ENCODE peak calls at places on chromosomes 1 and 21, in eight cellular contexts. P, E, R, I, J, T, L and V are unnamed samples.

GRCh38 chr1:21510885-21511578 is 1.8 kb downstream of the ALPL start:
- DNase-seq in T (peak), R (no peak), E (no peak), P (no peak), I (no peak), L (no peak), J (no peak), V (peak)

GRCh38 chr1:28173980-28174297 is 2.6 kb downstream of the PTAFR start:
- DNase-seq in R (no peak), L (no peak), I (no peak), E (no peak), J (no peak), P (no peak), T (peak), V (no peak)

GRCh38 chr1:206658264-206658980 is 23.1 kb downstream of the DYRK3 start:
- DNase-seq in P (peak), L (peak), T (no peak), I (peak), J (peak), R (peak), E (no peak), V (peak)

GRCh38 chr1:166905930-166906329 is 29.9 kb upstream of the TADA1 start:
- DNase-seq in J (no peak), E (no peak), P (no peak), I (no peak), T (peak), R (no peak), L (no peak), V (peak)

GRCh38 chr21:38688068-38688467 is 117.7 kb upstream of the ETS2 start:
- DNase-seq in R (peak), J (no peak), E (no peak), L (no peak), I (no peak), P (no peak), T (no peak), V (no peak)

GRCh38 chr21:44952116-44952928 is 12.5 kb downstream of the SLX9 start:
- DNase-seq in T (no peak), L (no peak), J (no peak), E (no peak), P (peak), R (no peak), I (no peak), V (no peak)

GRCh38 chr1:19923137-19923952 is at the start of gene PLA2G2E:
- DNase-seq in E (no peak), T (no peak), R (no peak), P (no peak), I (no peak), L (no peak), J (no peak), V (no peak)

GRCh38 chr1:208178091-208178529 is 66.1 kb downstream of the PLXNA2 start:
- DNase-seq in R (peak), L (no peak), I (no peak), T (no peak), P (peak), E (no peak), J (no peak), V (no peak)

GRCh38 chr1:180345148-180345547 is 115.1 kb downstream of the LHX4 start:
- DNase-seq in J (no peak), E (no peak), P (no peak), T (no peak), L (no peak), I (no peak), R (no peak), V (no peak)

GRCh38 chr1:121417289-121417955 is 232.6 kb downstream of the SRGAP2C start:
- DNase-seq in I (no peak), T (no peak), J (no peak), R (no peak), P (no peak), L (no peak), E (no peak), V (peak)